ENCODE peak calls at places on chromosomes 11 and 22, in ten cellular contexts. One of them, this sample, is unnamed.

GRCh38 chr11:111765984-111766833 is at the start of gene PPP2R1B:
- DNase-seq in B cell: peak
- DNase-seq in right atrium auricular region: peak
- DNase-seq in cardiac fibroblast: peak
- DNase-seq in A673: peak
- DNase-seq in body of pancreas: peak
- DNase-seq in NB4: peak
- DNase-seq in GM23338: peak
- DNase-seq in CD4-positive, alpha-beta T cell: peak
- DNase-seq in kidney epithelial cell: peak
- DNase-seq in this sample: peak

GRCh38 chr22:27651486-27651885 is 150.1 kb downstream of the MN1 start:
- DNase-seq in NB4: no peak
- DNase-seq in right atrium auricular region: no peak
- DNase-seq in cardiac fibroblast: no peak
- DNase-seq in CD4-positive, alpha-beta T cell: no peak
- DNase-seq in A673: no peak
- DNase-seq in B cell: no peak
- DNase-seq in GM23338: no peak
- DNase-seq in body of pancreas: no peak
- DNase-seq in kidney epithelial cell: no peak
- DNase-seq in this sample: no peak

GRCh38 chr22:23832226-23833016 is 6.4 kb downstream of the DERL3 start:
- DNase-seq in cardiac fibroblast: no peak
- DNase-seq in NB4: no peak
- DNase-seq in GM23338: no peak
- DNase-seq in B cell: no peak
- DNase-seq in A673: no peak
- DNase-seq in body of pancreas: no peak
- DNase-seq in kidney epithelial cell: no peak
- DNase-seq in CD4-positive, alpha-beta T cell: no peak
- DNase-seq in right atrium auricular region: no peak
- DNase-seq in this sample: no peak

GRCh38 chr11:95248666-95249467 is 17.9 kb upstream of the SESN3 start:
- DNase-seq in body of pancreas: no peak
- DNase-seq in right atrium auricular region: no peak
- DNase-seq in A673: no peak
- DNase-seq in B cell: no peak
- DNase-seq in GM23338: peak
- DNase-seq in NB4: no peak
- DNase-seq in CD4-positive, alpha-beta T cell: no peak
- DNase-seq in kidney epithelial cell: no peak
- DNase-seq in cardiac fibroblast: no peak
- DNase-seq in this sample: no peak

GRCh38 chr11:26976389-26976788 is 17.5 kb upstream of the FIBIN start:
- DNase-seq in NB4: no peak
- DNase-seq in A673: peak
- DNase-seq in cardiac fibroblast: no peak
- DNase-seq in body of pancreas: no peak
- DNase-seq in kidney epithelial cell: no peak
- DNase-seq in CD4-positive, alpha-beta T cell: no peak
- DNase-seq in right atrium auricular region: no peak
- DNase-seq in B cell: no peak
- DNase-seq in GM23338: no peak
- DNase-seq in this sample: no peak

GRCh38 chr22:42340695-42341383 is 70.4 kb upstream of the TCF20 start:
- DNase-seq in right atrium auricular region: no peak
- DNase-seq in kidney epithelial cell: no peak
- DNase-seq in GM23338: peak
- DNase-seq in A673: no peak
- DNase-seq in B cell: no peak
- DNase-seq in cardiac fibroblast: no peak
- DNase-seq in CD4-positive, alpha-beta T cell: no peak
- DNase-seq in NB4: no peak
- DNase-seq in body of pancreas: no peak
- DNase-seq in this sample: no peak

GRCh38 chr11:84089072-84090057 is 803.2 kb upstream of the CCDC90B start:
- DNase-seq in CD4-positive, alpha-beta T cell: no peak
- DNase-seq in NB4: no peak
- DNase-seq in cardiac fibroblast: peak
- DNase-seq in A673: peak
- DNase-seq in kidney epithelial cell: no peak
- DNase-seq in B cell: no peak
- DNase-seq in right atrium auricular region: no peak
- DNase-seq in GM23338: no peak
- DNase-seq in body of pancreas: peak
- DNase-seq in this sample: no peak

GRCh38 chr22:45709866-45710265 is 38.2 kb downstream of the ATXN10 start:
- DNase-seq in GM23338: no peak
- DNase-seq in A673: no peak
- DNase-seq in B cell: no peak
- DNase-seq in cardiac fibroblast: no peak
- DNase-seq in CD4-positive, alpha-beta T cell: no peak
- DNase-seq in body of pancreas: no peak
- DNase-seq in NB4: no peak
- DNase-seq in right atrium auricular region: no peak
- DNase-seq in kidney epithelial cell: no peak
- DNase-seq in this sample: no peak

DNA sequence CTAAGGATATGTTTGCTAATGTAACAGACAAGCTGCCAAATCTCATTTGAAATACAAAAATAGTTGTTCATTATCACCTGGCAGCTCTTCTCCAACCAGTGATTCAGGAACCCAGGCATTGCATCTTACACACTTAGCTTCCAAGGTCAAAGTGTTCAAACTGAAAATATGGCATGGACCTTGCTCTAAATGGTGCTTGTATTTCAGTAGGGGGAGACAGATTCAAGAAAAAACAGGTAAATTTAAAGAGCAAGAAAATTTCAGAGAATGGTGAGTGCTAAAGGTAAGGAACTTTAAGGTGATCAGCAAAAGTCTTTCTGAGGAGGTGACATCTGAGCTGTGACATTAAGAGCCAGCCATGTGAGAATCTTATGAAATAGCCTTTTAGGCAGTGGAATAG is 82.8 kb upstream of the E2F8 start:
- DNase-seq in NB4: no peak
- DNase-seq in body of pancreas: no peak
- DNase-seq in B cell: no peak
- DNase-seq in CD4-positive, alpha-beta T cell: no peak
- DNase-seq in kidney epithelial cell: no peak
- DNase-seq in right atrium auricular region: no peak
- DNase-seq in GM23338: no peak
- DNase-seq in A673: no peak
- DNase-seq in cardiac fibroblast: peak
- DNase-seq in this sample: no peak
- TF ChIP-seq CTCF in NB4: no peak
- TF ChIP-seq CTCF in body of pancreas: no peak
- TF ChIP-seq CTCF in B cell: no peak
- TF ChIP-seq CTCF in CD4-positive, alpha-beta T cell: no peak
- TF ChIP-seq CTCF in kidney epithelial cell: peak
- TF ChIP-seq CTCF in right atrium auricular region: no peak
- TF ChIP-seq CTCF in GM23338: peak
- TF ChIP-seq CTCF in A673: no peak
- TF ChIP-seq CTCF in cardiac fibroblast: peak
- TF ChIP-seq CTCF in this sample: no peak

GRCh38 chr22:20431520-20432237 is 5.9 kb downstream of the SCARF2 start:
- DNase-seq in B cell: peak
- DNase-seq in A673: no peak
- DNase-seq in kidney epithelial cell: no peak
- DNase-seq in right atrium auricular region: no peak
- DNase-seq in GM23338: peak
- DNase-seq in NB4: no peak
- DNase-seq in body of pancreas: no peak
- DNase-seq in CD4-positive, alpha-beta T cell: no peak
- DNase-seq in cardiac fibroblast: no peak
- DNase-seq in this sample: no peak

GRCh38 chr22:20432244-20432686 is 5.4 kb downstream of the SCARF2 start:
- DNase-seq in GM23338: no peak
- DNase-seq in body of pancreas: no peak
- DNase-seq in cardiac fibroblast: no peak
- DNase-seq in CD4-positive, alpha-beta T cell: no peak
- DNase-seq in right atrium auricular region: no peak
- DNase-seq in B cell: peak
- DNase-seq in A673: no peak
- DNase-seq in NB4: no peak
- DNase-seq in kidney epithelial cell: no peak
- DNase-seq in this sample: no peak

GRCh38 chr22:20430101-20430640 is 7.5 kb downstream of the SCARF2 start:
- DNase-seq in B cell: peak
- DNase-seq in body of pancreas: no peak
- DNase-seq in cardiac fibroblast: no peak
- DNase-seq in GM23338: no peak
- DNase-seq in A673: no peak
- DNase-seq in NB4: no peak
- DNase-seq in right atrium auricular region: no peak
- DNase-seq in CD4-positive, alpha-beta T cell: no peak
- DNase-seq in kidney epithelial cell: no peak
- DNase-seq in this sample: no peak

GRCh38 chr22:20429254-20430100 is 8.1 kb downstream of the SCARF2 start:
- DNase-seq in GM23338: peak
- DNase-seq in right atrium auricular region: peak
- DNase-seq in CD4-positive, alpha-beta T cell: peak
- DNase-seq in B cell: peak
- DNase-seq in body of pancreas: peak
- DNase-seq in kidney epithelial cell: no peak
- DNase-seq in A673: no peak
- DNase-seq in NB4: peak
- DNase-seq in cardiac fibroblast: no peak
- DNase-seq in this sample: peak

GRCh38 chr22:20430641-20431519 is 6.7 kb downstream of the SCARF2 start:
- DNase-seq in body of pancreas: peak
- DNase-seq in CD4-positive, alpha-beta T cell: peak
- DNase-seq in right atrium auricular region: peak
- DNase-seq in A673: peak
- DNase-seq in kidney epithelial cell: no peak
- DNase-seq in NB4: peak
- DNase-seq in B cell: peak
- DNase-seq in GM23338: peak
- DNase-seq in cardiac fibroblast: no peak
- DNase-seq in this sample: peak
- TF ChIP-seq CTCF in body of pancreas: peak
- TF ChIP-seq CTCF in CD4-positive, alpha-beta T cell: peak
- TF ChIP-seq CTCF in right atrium auricular region: no peak
- TF ChIP-seq CTCF in A673: peak
- TF ChIP-seq CTCF in kidney epithelial cell: peak
- TF ChIP-seq CTCF in NB4: peak
- TF ChIP-seq CTCF in B cell: peak
- TF ChIP-seq CTCF in GM23338: peak
- TF ChIP-seq CTCF in cardiac fibroblast: no peak
- TF ChIP-seq CTCF in this sample: no peak

GRCh38 chr11:115198301-115198700 is 305.9 kb downstream of the CADM1 start:
- DNase-seq in cardiac fibroblast: no peak
- DNase-seq in B cell: no peak
- DNase-seq in body of pancreas: no peak
- DNase-seq in kidney epithelial cell: no peak
- DNase-seq in A673: no peak
- DNase-seq in CD4-positive, alpha-beta T cell: no peak
- DNase-seq in right atrium auricular region: no peak
- DNase-seq in GM23338: no peak
- DNase-seq in NB4: no peak
- DNase-seq in this sample: no peak

GRCh38 chr11:115199501-115199900 is 304.7 kb downstream of the CADM1 start:
- DNase-seq in cardiac fibroblast: no peak
- DNase-seq in B cell: no peak
- DNase-seq in A673: no peak
- DNase-seq in kidney epithelial cell: no peak
- DNase-seq in GM23338: no peak
- DNase-seq in right atrium auricular region: no peak
- DNase-seq in NB4: no peak
- DNase-seq in CD4-positive, alpha-beta T cell: no peak
- DNase-seq in body of pancreas: no peak
- DNase-seq in this sample: no peak

GRCh38 chr11:115202061-115202460 is 302.2 kb downstream of the CADM1 start:
- DNase-seq in A673: no peak
- DNase-seq in kidney epithelial cell: no peak
- DNase-seq in NB4: no peak
- DNase-seq in GM23338: no peak
- DNase-seq in CD4-positive, alpha-beta T cell: no peak
- DNase-seq in B cell: no peak
- DNase-seq in body of pancreas: no peak
- DNase-seq in right atrium auricular region: no peak
- DNase-seq in cardiac fibroblast: no peak
- DNase-seq in this sample: no peak

GRCh38 chr11:115202900-115203552 is 301.2 kb downstream of the CADM1 start:
- DNase-seq in CD4-positive, alpha-beta T cell: no peak
- DNase-seq in body of pancreas: no peak
- DNase-seq in cardiac fibroblast: no peak
- DNase-seq in GM23338: no peak
- DNase-seq in B cell: no peak
- DNase-seq in A673: no peak
- DNase-seq in right atrium auricular region: no peak
- DNase-seq in kidney epithelial cell: no peak
- DNase-seq in NB4: no peak
- DNase-seq in this sample: no peak

GRCh38 chr11:115201121-115201792 is 303.0 kb downstream of the CADM1 start:
- DNase-seq in GM23338: no peak
- DNase-seq in right atrium auricular region: no peak
- DNase-seq in CD4-positive, alpha-beta T cell: no peak
- DNase-seq in body of pancreas: no peak
- DNase-seq in cardiac fibroblast: no peak
- DNase-seq in NB4: no peak
- DNase-seq in kidney epithelial cell: peak
- DNase-seq in A673: peak
- DNase-seq in B cell: no peak
- DNase-seq in this sample: no peak
- TF ChIP-seq CTCF in GM23338: no peak
- TF ChIP-seq CTCF in right atrium auricular region: no peak
- TF ChIP-seq CTCF in CD4-positive, alpha-beta T cell: no peak
- TF ChIP-seq CTCF in body of pancreas: no peak
- TF ChIP-seq CTCF in cardiac fibroblast: no peak
- TF ChIP-seq CTCF in NB4: no peak
- TF ChIP-seq CTCF in kidney epithelial cell: no peak
- TF ChIP-seq CTCF in A673: no peak
- TF ChIP-seq CTCF in B cell: no peak
- TF ChIP-seq CTCF in this sample: no peak

GRCh38 chr11:102934735-102935134 is 20.8 kb downstream of the MMP13 start:
- DNase-seq in NB4: no peak
- DNase-seq in cardiac fibroblast: no peak
- DNase-seq in kidney epithelial cell: no peak
- DNase-seq in B cell: no peak
- DNase-seq in CD4-positive, alpha-beta T cell: no peak
- DNase-seq in GM23338: peak
- DNase-seq in body of pancreas: no peak
- DNase-seq in A673: no peak
- DNase-seq in right atrium auricular region: no peak
- DNase-seq in this sample: no peak

GRCh38 chr11:102933627-102934026 is 21.9 kb downstream of the MMP13 start:
- DNase-seq in body of pancreas: no peak
- DNase-seq in B cell: no peak
- DNase-seq in A673: no peak
- DNase-seq in NB4: peak
- DNase-seq in CD4-positive, alpha-beta T cell: no peak
- DNase-seq in GM23338: no peak
- DNase-seq in right atrium auricular region: no peak
- DNase-seq in cardiac fibroblast: no peak
- DNase-seq in kidney epithelial cell: no peak
- DNase-seq in this sample: no peak

GRCh38 chr11:102932678-102933077 is 22.9 kb downstream of the MMP13 start:
- DNase-seq in A673: no peak
- DNase-seq in kidney epithelial cell: no peak
- DNase-seq in GM23338: no peak
- DNase-seq in right atrium auricular region: no peak
- DNase-seq in cardiac fibroblast: no peak
- DNase-seq in B cell: no peak
- DNase-seq in CD4-positive, alpha-beta T cell: no peak
- DNase-seq in NB4: no peak
- DNase-seq in body of pancreas: no peak
- DNase-seq in this sample: no peak

GRCh38 chr11:102936864-102937509 is 18.5 kb downstream of the MMP13 start:
- DNase-seq in body of pancreas: no peak
- DNase-seq in cardiac fibroblast: no peak
- DNase-seq in B cell: no peak
- DNase-seq in kidney epithelial cell: no peak
- DNase-seq in NB4: no peak
- DNase-seq in right atrium auricular region: no peak
- DNase-seq in CD4-positive, alpha-beta T cell: no peak
- DNase-seq in GM23338: no peak
- DNase-seq in A673: no peak
- DNase-seq in this sample: no peak

GRCh38 chr11:102935514-102935913 is 20.0 kb downstream of the MMP13 start:
- DNase-seq in GM23338: peak
- DNase-seq in A673: no peak
- DNase-seq in CD4-positive, alpha-beta T cell: no peak
- DNase-seq in B cell: no peak
- DNase-seq in right atrium auricular region: no peak
- DNase-seq in cardiac fibroblast: no peak
- DNase-seq in kidney epithelial cell: no peak
- DNase-seq in NB4: no peak
- DNase-seq in body of pancreas: no peak
- DNase-seq in this sample: no peak
- TF ChIP-seq CTCF in GM23338: peak
- TF ChIP-seq CTCF in A673: no peak
- TF ChIP-seq CTCF in CD4-positive, alpha-beta T cell: no peak
- TF ChIP-seq CTCF in B cell: no peak
- TF ChIP-seq CTCF in right atrium auricular region: no peak
- TF ChIP-seq CTCF in cardiac fibroblast: no peak
- TF ChIP-seq CTCF in kidney epithelial cell: no peak
- TF ChIP-seq CTCF in NB4: peak
- TF ChIP-seq CTCF in body of pancreas: no peak
- TF ChIP-seq CTCF in this sample: no peak

This sample was measured in HL-60.